ENCODE peak calls at places on chromosomes 12 and 14, in five cellular contexts. N is NCI-H774; L is activated CD4-positive, alpha-beta T cell treated with anti-CD3 and anti-CD28 coated beads, Interleukin-2, amount 50 U/mL, for 4 hours; P is activated CD8-positive, alpha-beta memory T cell treated with anti-CD3 and anti-CD28 coated beads for 48 hours; B is cardiac fibroblast. H is an unnamed sample.

GRCh38 chr14:52355526-52355925 is 41.4 kb downstream of the PTGER2 start:
- DNase-seq in B (no peak), N (no peak), P (no peak), L (no peak), H (peak)

GRCh38 chr12:88998421-88998820 is 353.9 kb downstream of the DUSP6 start:
- DNase-seq in B (peak), L (no peak), P (no peak), N (no peak), H (no peak)

GRCh38 chr14:31961881-31962280 is 115.2 kb upstream of the ARHGAP5 start:
- DNase-seq in P (no peak), B (no peak), N (no peak), L (no peak), H (peak)

GRCh38 chr12:42086021-42086420 is 58.7 kb downstream of the GXYLT1 start:
- DNase-seq in L (no peak), N (no peak), P (no peak), B (peak), H (peak)

GRCh38 chr12:130026608-130027176 is 122.9 kb upstream of the TMEM132D start:
- DNase-seq in B (peak), P (no peak), N (peak), L (no peak), H (no peak)

GRCh38 chr14:52783211-52783610 is 8.2 kb downstream of the GNPNAT1 start:
- DNase-seq in B (no peak), L (no peak), N (no peak), P (no peak), H (no peak)

GRCh38 chr14:103311171-103311997 is 22.7 kb upstream of the EIF5 start:
- DNase-seq in B (no peak), L (no peak), N (no peak), P (no peak), H (no peak)

GRCh38 chr14:84643438-84643837 is 886.5 kb upstream of the FLRT2 start:
- DNase-seq in P (no peak), B (no peak), N (peak), L (no peak), H (no peak)

GRCh38 chr12:109544955-109545531 is 28.3 kb downstream of the MMAB start:
- DNase-seq in L (no peak), P (no peak), B (peak), N (no peak), H (peak)

GRCh38 chr14:68589447-68590232 is 203.2 kb downstream of the ZFP36L1 start:
- DNase-seq in B (peak), N (no peak), L (no peak), P (no peak), H (peak)

GRCh38 chr14:34450542-34450915 is 11.5 kb downstream of the SPTSSA start:
- DNase-seq in P (no peak), B (no peak), N (peak), L (no peak), H (no peak)

GRCh38 chr12:85642810-85643209 is 193.4 kb downstream of the RASSF9 start:
- DNase-seq in N (no peak), P (no peak), L (no peak), B (peak), H (peak)

GRCh38 chr12:83198291-83198690 is 511.6 kb downstream of the TMTC2 start:
- DNase-seq in L (no peak), P (no peak), B (no peak), N (no peak), H (no peak)

GRCh38 chr14:92677087-92677668 is 71.2 kb downstream of the LGMN start:
- DNase-seq in P (no peak), N (no peak), L (no peak), B (no peak), H (no peak)

GRCh38 chr14:63468273-63468672 is 74.9 kb downstream of the PPP2R5E start:
- DNase-seq in N (no peak), B (no peak), P (no peak), L (no peak), H (no peak)

GRCh38 chr12:17076335-17076734 is 470.4 kb upstream of the LMO3 start:
- DNase-seq in L (no peak), P (no peak), N (peak), B (no peak), H (peak)